ENCODE peak calls at places on chromosomes 11 and 22, in seven cellular contexts. J, C, R, B, F, L and U are unnamed samples.

GRCh38 chr22:27804683-27805297 is 3.2 kb upstream of the MN1 start:
- DNase-seq in F (peak; percentile 67), R (peak; percentile 82), J (no peak), B (no peak), L (no peak), C (peak; percentile 77), U (peak; percentile 44)

GRCh38 chr11:59918987-59919589 is 19.1 kb upstream of the OOSP1 start:
- DNase-seq in R (peak; percentile 15), J (no peak), F (peak; percentile 46), C (peak; percentile 35), B (peak; percentile 56), L (no peak), U (peak; percentile 18)

GRCh38 chr11:69360606-69361005 is 66.7 kb downstream of the MYEOV start:
- DNase-seq in R (no peak), B (no peak), F (no peak), J (no peak), L (no peak), C (no peak), U (no peak)

GRCh38 chr11:17529814-17530162 is 14.4 kb downstream of the USH1C start:
- DNase-seq in C (no peak), L (no peak), B (no peak), J (no peak), R (no peak), F (no peak), U (no peak)

GRCh38 chr22:29882716-29883044 is 294 bp upstream of the MTMR3 start:
- DNase-seq in B (no peak), J (no peak), R (no peak), L (no peak), F (no peak), C (no peak), U (no peak)

GRCh38 chr22:29030618-29031235 is 30.9 kb downstream of the C22orf31 start:
- DNase-seq in L (no peak), R (peak; percentile 78), C (peak; percentile 71), J (no peak), B (peak; percentile 89), F (peak; percentile 67), U (peak; percentile 93)

GRCh38 chr11:37511425-37511933 is 913.4 kb upstream of the RAG2 start:
- DNase-seq in B (no peak), C (no peak), L (no peak), J (no peak), F (no peak), R (no peak), U (no peak)

GRCh38 chr11:10743354-10744035 is 7.6 kb upstream of the CTR9 start:
- DNase-seq in R (no peak), F (no peak), L (no peak), B (no peak), C (no peak), J (no peak), U (no peak)

GRCh38 chr22:31124290-31124689 is 1.5 kb downstream of the INPP5J start:
- DNase-seq in J (no peak), C (no peak), F (no peak), R (no peak), B (no peak), L (no peak), U (no peak)

GRCh38 chr22:31123292-31123602 is 481 bp downstream of the INPP5J start:
- DNase-seq in F (no peak), B (no peak), R (no peak), L (no peak), J (no peak), C (no peak), U (no peak)

GRCh38 chr22:31121403-31121802 is 1.4 kb upstream of the INPP5J start:
- DNase-seq in R (no peak), B (no peak), J (no peak), F (no peak), L (no peak), C (no peak), U (no peak)

GRCh38 chr22:31122196-31122531 is 602 bp upstream of the INPP5J start:
- DNase-seq in J (no peak), R (no peak), F (no peak), B (no peak), C (no peak), L (no peak), U (no peak)

DNA sequence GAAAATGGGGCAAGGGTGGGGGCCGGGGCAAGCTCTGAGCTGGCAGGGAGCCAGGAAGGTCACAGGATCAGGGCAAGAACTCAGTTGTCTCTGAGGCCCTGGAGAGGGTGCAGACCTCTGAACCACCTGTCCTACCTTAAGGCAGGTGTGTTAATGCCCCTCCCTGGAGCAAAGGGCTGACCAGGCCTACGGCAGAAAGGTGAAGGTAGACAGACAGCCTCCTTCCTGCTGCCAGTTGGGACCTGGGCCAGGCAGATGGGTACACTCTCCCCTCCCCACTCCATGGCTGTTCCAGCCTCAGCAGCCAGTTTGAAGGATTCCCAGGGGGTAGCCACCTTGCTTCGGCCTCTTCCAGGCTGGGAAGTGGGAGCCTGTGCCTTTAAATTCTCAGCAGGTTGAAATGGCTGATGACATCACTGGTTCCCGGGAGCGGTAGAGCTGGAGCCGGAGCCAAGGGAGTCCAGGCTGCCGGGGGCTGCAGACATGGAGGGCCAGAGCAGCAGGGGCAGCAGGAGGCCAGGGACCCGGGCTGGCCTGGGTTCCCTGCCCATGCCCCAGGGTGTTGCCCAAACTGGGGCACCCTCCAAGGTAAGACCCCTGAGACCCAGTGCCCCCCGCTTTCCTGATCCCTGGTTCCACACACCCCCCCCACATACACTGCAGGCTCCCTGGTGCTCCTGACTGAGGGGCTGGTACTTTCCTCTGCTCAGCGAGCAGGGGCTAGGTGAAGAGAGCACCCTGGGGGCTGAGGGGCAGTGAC is at the start of gene INPP5J:
- DNase-seq in C (peak; percentile 65), L (no peak), R (peak; percentile 88), J (no peak), B (peak; percentile 44), F (no peak), U (peak; percentile 44)
- TF ChIP-seq SP1 in C (no peak), L (no peak), R (no peak), J (no peak), B (no peak), F (no peak), U (no peak)

GRCh38 chr11:79232346-79232745 is 208.5 kb downstream of the TENM4 start:
- DNase-seq in B (no peak), C (no peak), L (no peak), F (no peak), R (no peak), J (no peak), U (no peak)
- TF ChIP-seq SP1 in B (no peak), C (no peak), L (no peak), F (no peak), R (no peak), J (no peak), U (no peak)

DNA sequence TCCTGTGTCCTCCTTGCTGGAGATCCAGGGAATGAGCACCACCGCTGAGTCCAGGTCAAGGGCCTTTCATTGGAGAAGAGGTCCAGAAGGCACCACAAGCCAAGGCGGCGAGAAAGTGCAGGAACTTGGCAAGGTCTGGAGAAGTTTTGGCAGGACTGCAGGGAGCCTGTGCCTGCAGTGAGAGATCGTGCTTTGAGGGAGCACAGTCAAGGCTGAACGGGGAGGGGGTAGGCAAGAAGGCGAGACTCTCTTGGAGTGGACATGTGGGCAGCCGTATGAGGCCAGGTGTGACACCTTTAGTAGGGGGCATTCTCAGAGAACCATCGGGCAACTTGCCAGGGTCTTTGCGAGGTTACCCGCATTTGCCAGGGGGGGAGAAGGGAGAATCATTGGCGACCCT is 30.5 kb downstream of the LRRC10B start:
- DNase-seq in B (no peak), L (no peak), F (no peak), J (no peak), R (no peak), C (no peak), U (no peak)
- TF ChIP-seq SP1 in B (no peak), L (no peak), F (no peak), J (no peak), R (no peak), C (no peak), U (no peak)

DNA sequence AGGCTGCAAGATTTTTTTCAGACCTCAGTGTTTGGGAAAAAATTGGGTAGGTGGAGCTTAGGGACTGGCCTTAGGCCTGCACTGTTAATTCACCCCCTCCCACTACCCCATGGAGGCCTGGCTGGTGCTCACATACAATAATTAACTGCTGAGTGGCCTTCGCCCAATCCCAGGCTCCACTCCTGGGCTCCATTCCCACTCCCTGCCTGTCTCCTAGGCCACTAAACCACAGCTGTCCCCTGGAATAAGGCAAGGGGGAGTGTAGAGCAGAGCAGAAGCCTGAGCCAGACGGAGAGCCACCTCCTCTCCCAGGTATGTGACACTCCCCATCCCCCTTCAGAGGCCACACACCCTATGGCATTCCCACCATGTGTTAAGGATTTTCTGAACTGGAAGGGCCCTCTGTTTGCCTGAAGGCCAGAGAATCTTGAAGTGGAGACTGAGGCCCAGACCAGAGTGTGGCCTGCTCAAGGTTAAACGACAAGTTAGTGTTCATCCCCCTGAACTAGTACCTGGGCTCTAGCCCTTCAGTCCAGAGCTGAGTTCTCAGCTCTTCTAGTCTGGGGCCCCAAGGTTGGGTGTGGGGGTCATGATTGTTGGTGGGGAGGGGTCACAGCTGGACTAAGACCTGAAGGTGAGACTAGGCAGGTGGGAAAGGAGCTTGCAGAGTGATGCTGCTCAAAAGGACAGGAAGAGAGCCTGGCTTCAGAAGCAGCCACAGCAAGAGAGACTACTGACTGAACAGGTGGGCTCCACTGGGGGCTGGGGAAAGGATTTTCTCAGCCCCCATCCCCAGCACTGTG is 2.3 kb upstream of the FOLR1 start:
- DNase-seq in F (no peak), C (no peak), L (no peak), J (no peak), B (no peak), R (no peak), U (no peak)
- TF ChIP-seq SP1 in F (no peak), C (no peak), L (no peak), J (no peak), B (no peak), R (no peak), U (no peak)

GRCh38 chr11:67312187-67313021 is 9.1 kb downstream of the SSH3 start:
- DNase-seq in R (peak; percentile 2), C (no peak), L (no peak), F (peak; percentile 77), J (no peak), B (no peak), U (no peak)
- TF ChIP-seq SP1 in R (no peak), C (no peak), L (no peak), F (peak; percentile 48), J (no peak), B (peak; percentile 71), U (no peak)

DNA sequence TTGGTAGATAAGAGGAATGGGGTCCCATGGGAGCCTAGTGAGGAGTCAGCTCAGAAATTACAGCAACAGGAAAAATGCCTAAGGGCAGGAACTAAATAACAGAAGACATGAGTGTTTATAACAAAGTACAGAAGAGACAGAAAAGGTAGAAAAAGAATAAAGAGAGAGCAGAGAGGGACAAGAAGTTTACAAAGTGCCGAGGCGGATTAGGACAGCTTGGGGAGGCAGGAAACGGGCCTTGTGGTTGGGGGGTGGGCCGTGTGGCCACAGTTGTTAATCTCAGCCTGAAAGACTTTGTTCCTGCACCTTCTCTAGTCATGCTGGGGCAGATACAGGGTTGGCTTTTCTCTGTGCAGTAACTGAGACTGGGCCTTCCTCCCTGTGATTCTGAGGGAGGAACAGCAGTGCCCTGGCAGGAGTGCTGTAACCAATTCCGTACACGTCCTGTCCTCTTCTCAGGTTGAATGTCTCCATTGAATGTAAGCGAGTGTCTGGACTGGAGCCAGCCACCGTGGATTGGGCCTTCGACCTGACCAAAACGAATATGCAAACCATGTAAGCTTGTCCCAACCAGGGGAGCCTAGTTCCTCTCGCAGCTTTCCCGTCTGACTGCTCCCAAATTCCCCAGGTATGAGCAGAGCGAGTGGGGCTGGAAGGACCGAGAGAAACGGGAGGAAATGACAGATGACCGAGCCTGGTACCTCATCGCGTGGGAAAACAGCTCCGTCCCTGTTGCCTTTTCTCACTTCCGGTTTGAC is 13.2 kb downstream of the NAA40 start:
- DNase-seq in J (no peak), F (no peak), B (no peak), R (no peak), C (no peak), L (peak; percentile 65), U (no peak)
- TF ChIP-seq SP1 in J (no peak), F (no peak), B (no peak), R (no peak), C (no peak), L (peak; percentile 58), U (no peak)